ENCODE peak calls at places on chromosomes 2 and 18, in four cellular contexts. One of them, this sample, is unnamed.

GRCh38 chr2:28282861-28283646 is 109.6 kb upstream of the FOSL2 start:
- DNase-seq in HepG2: no peak
- DNase-seq in GM12878: no peak
- DNase-seq in K562: no peak
- DNase-seq in this sample: no peak

GRCh38 chr2:181104512-181105121 is 124.2 kb downstream of the UBE2E3 start:
- DNase-seq in HepG2: peak; percentile 34
- DNase-seq in K562: no peak
- DNase-seq in GM12878: no peak
- DNase-seq in this sample: no peak

GRCh38 chr2:212359425-212360067 is 179.1 kb downstream of the ERBB4 start:
- DNase-seq in K562: no peak
- DNase-seq in GM12878: no peak
- DNase-seq in HepG2: peak; percentile 97
- DNase-seq in this sample: no peak

GRCh38 chr2:134320930-134321329 is 67.1 kb downstream of the MGAT5 start:
- DNase-seq in K562: no peak
- DNase-seq in HepG2: no peak
- DNase-seq in GM12878: no peak
- DNase-seq in this sample: no peak

GRCh38 chr2:18473241-18473841 is 87.1 kb downstream of the RDH14 start:
- DNase-seq in HepG2: no peak
- DNase-seq in GM12878: no peak
- DNase-seq in K562: no peak
- DNase-seq in this sample: no peak

GRCh38 chr2:47520825-47521665 is 118.1 kb downstream of the MSH2 start:
- DNase-seq in GM12878: peak; percentile 28
- DNase-seq in HepG2: no peak
- DNase-seq in K562: no peak
- DNase-seq in this sample: peak; percentile 62

GRCh38 chr18:74252032-74252380 is 39.8 kb downstream of the CYB5A start:
- DNase-seq in HepG2: no peak
- DNase-seq in K562: no peak
- DNase-seq in GM12878: no peak
- DNase-seq in this sample: no peak

GRCh38 chr2:176160251-176161040 is 3.3 kb downstream of the HOXD3 start:
- DNase-seq in K562: no peak
- DNase-seq in GM12878: no peak
- DNase-seq in HepG2: no peak
- DNase-seq in this sample: no peak

GRCh38 chr2:125125902-125126301 is 1100.8 kb downstream of the CNTNAP5 start:
- DNase-seq in GM12878: no peak
- DNase-seq in K562: no peak
- DNase-seq in HepG2: no peak
- DNase-seq in this sample: no peak

GRCh38 chr2:152034257-152034801 is 64.5 kb downstream of the CACNB4 start:
- DNase-seq in GM12878: no peak
- DNase-seq in HepG2: no peak
- DNase-seq in K562: no peak
- DNase-seq in this sample: peak; percentile 42

GRCh38 chr2:240812301-240812680 is 7.7 kb downstream of the KIF1A start:
- DNase-seq in K562: no peak
- DNase-seq in HepG2: no peak
- DNase-seq in GM12878: no peak
- DNase-seq in this sample: no peak

GRCh38 chr2:70565039-70565731 is 11.6 kb upstream of the TGFA start:
- DNase-seq in HepG2: peak; percentile 98
- DNase-seq in K562: no peak
- DNase-seq in GM12878: no peak
- DNase-seq in this sample: no peak

GRCh38 chr2:138453815-138454214 is 47.8 kb upstream of the SPOPL start:
- DNase-seq in GM12878: no peak
- DNase-seq in K562: no peak
- DNase-seq in HepG2: no peak
- DNase-seq in this sample: no peak

GRCh38 chr2:113228351-113228750 is 50.4 kb downstream of the PAX8 start:
- DNase-seq in K562: no peak
- DNase-seq in HepG2: no peak
- DNase-seq in GM12878: no peak
- DNase-seq in this sample: no peak

GRCh38 chr2:205427112-205427511 is 255.2 kb upstream of the NRP2 start:
- DNase-seq in GM12878: no peak
- DNase-seq in K562: no peak
- DNase-seq in HepG2: no peak
- DNase-seq in this sample: no peak

DNA sequence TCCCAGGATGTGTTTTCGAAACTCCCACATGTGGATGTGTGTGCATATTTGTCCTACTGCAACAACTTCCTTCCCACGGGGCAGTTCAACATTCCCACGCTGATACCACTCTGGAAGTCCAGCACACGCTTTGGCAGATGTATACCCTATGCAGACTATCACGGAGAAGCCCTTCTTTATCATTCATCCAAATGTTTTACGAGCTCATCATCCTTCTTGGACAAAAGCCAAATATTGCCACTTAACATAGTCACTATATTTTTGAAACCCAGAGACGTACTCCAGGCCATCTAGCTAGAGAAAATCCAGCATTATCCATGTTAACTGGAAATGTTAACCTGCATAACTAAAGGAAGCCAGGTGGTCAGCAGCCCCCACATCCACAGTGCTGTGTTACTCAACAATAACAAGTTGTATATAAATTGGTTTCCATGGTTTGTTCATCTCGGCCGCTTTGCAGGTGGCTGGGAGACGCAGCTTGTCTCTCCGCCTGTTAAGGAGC is 131.5 kb downstream of the ZNF532 start:
- DNase-seq in GM12878: no peak
- DNase-seq in HepG2: no peak
- DNase-seq in K562: no peak
- DNase-seq in this sample: no peak
- TF ChIP-seq NR2C2 in GM12878: no peak
- TF ChIP-seq NR2C2 in HepG2: no peak
- TF ChIP-seq NR2C2 in K562: no peak
- TF ChIP-seq NR2C2 in this sample: no peak

DNA sequence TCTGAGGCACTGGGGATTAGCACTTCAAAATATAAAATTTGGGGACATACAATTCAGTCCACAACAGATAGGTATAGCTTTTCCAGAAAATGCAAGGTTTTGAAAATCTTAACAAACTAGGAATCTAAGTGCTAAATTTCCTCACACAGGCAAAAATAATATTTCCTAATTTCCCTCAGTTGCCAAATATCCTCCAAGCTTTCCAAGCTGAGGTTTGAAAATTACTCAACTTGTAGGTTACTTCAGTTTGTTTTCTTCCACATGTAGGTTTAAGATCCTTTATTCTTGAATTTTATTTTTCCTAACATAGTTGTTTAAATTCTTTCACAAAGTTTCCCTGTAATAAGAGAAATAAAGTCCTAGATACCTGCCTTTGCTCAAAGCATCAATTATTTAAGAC is 192.9 kb upstream of the NRXN1 start:
- DNase-seq in HepG2: no peak
- DNase-seq in K562: no peak
- DNase-seq in GM12878: no peak
- DNase-seq in this sample: no peak
- TF ChIP-seq NR2C2 in HepG2: no peak
- TF ChIP-seq NR2C2 in K562: no peak
- TF ChIP-seq NR2C2 in GM12878: no peak
- TF ChIP-seq NR2C2 in this sample: no peak

GRCh38 chr2:43225093-43225787 is 1.2 kb downstream of the ZFP36L2 start:
- DNase-seq in GM12878: no peak
- DNase-seq in K562: peak; percentile 34
- DNase-seq in HepG2: no peak
- DNase-seq in this sample: peak; percentile 48
- TF ChIP-seq NR2C2 in GM12878: no peak
- TF ChIP-seq NR2C2 in K562: no peak
- TF ChIP-seq NR2C2 in HepG2: no peak
- TF ChIP-seq NR2C2 in this sample: no peak

GRCh38 chr2:130798472-130799221 is 38.1 kb upstream of the ARHGEF4 start:
- DNase-seq in GM12878: no peak
- DNase-seq in K562: no peak
- DNase-seq in HepG2: no peak
- DNase-seq in this sample: peak; percentile 65
- TF ChIP-seq NR2C2 in GM12878: no peak
- TF ChIP-seq NR2C2 in K562: no peak
- TF ChIP-seq NR2C2 in HepG2: no peak
- TF ChIP-seq NR2C2 in this sample: no peak

This sample was measured in WTC11.